ENCODE peak calls at places on chromosomes 12 and 14, in eight cellular contexts. One of them, this sample, is unnamed.

GRCh38 chr14:68897559-68898160 is 81.4 kb downstream of the ACTN1 start:
- DNase-seq in left ventricle myocardium inferior: no peak
- DNase-seq in cardiac fibroblast: no peak
- DNase-seq in cardiac muscle cell: no peak
- DNase-seq in activated CD8-positive, alpha-beta memory T cell treated with anti-CD3 and anti-CD28 coated beads for 24 hours: no peak
- DNase-seq in T-helper 17 cell: no peak
- DNase-seq in Right ventricle myocardium superior: no peak
- DNase-seq in ELR: no peak
- DNase-seq in this sample: peak; percentile 62

GRCh38 chr12:42180990-42181611 is 36.4 kb upstream of the GXYLT1 start:
- DNase-seq in left ventricle myocardium inferior: no peak
- DNase-seq in cardiac fibroblast: peak; percentile 46
- DNase-seq in cardiac muscle cell: peak; percentile 62
- DNase-seq in activated CD8-positive, alpha-beta memory T cell treated with anti-CD3 and anti-CD28 coated beads for 24 hours: no peak
- DNase-seq in T-helper 17 cell: no peak
- DNase-seq in Right ventricle myocardium superior: no peak
- DNase-seq in ELR: no peak
- DNase-seq in this sample: no peak

GRCh38 chr12:3453947-3454675 is 36.9 kb upstream of the PRMT8 start:
- DNase-seq in left ventricle myocardium inferior: no peak
- DNase-seq in cardiac fibroblast: peak; percentile 41
- DNase-seq in cardiac muscle cell: peak; percentile 41
- DNase-seq in activated CD8-positive, alpha-beta memory T cell treated with anti-CD3 and anti-CD28 coated beads for 24 hours: no peak
- DNase-seq in T-helper 17 cell: no peak
- DNase-seq in Right ventricle myocardium superior: no peak
- DNase-seq in ELR: peak; percentile 94
- DNase-seq in this sample: no peak

GRCh38 chr12:1833596-1834028 is 13.2 kb downstream of the LRTM2 start:
- DNase-seq in left ventricle myocardium inferior: no peak
- DNase-seq in cardiac fibroblast: no peak
- DNase-seq in cardiac muscle cell: no peak
- DNase-seq in activated CD8-positive, alpha-beta memory T cell treated with anti-CD3 and anti-CD28 coated beads for 24 hours: no peak
- DNase-seq in T-helper 17 cell: no peak
- DNase-seq in Right ventricle myocardium superior: peak; percentile 13
- DNase-seq in ELR: no peak
- DNase-seq in this sample: peak; percentile 54

GRCh38 chr12:10715491-10715890 is 7.6 kb downstream of the YBX3 start:
- DNase-seq in left ventricle myocardium inferior: no peak
- DNase-seq in cardiac fibroblast: no peak
- DNase-seq in cardiac muscle cell: no peak
- DNase-seq in activated CD8-positive, alpha-beta memory T cell treated with anti-CD3 and anti-CD28 coated beads for 24 hours: no peak
- DNase-seq in T-helper 17 cell: no peak
- DNase-seq in Right ventricle myocardium superior: no peak
- DNase-seq in ELR: no peak
- DNase-seq in this sample: no peak

GRCh38 chr12:120091371-120092090 is 25.0 kb downstream of the RAB35 start:
- DNase-seq in left ventricle myocardium inferior: no peak
- DNase-seq in cardiac fibroblast: no peak
- DNase-seq in cardiac muscle cell: peak; percentile 27
- DNase-seq in activated CD8-positive, alpha-beta memory T cell treated with anti-CD3 and anti-CD28 coated beads for 24 hours: no peak
- DNase-seq in T-helper 17 cell: no peak
- DNase-seq in Right ventricle myocardium superior: peak; percentile 39
- DNase-seq in ELR: no peak
- DNase-seq in this sample: peak; percentile 77

GRCh38 chr12:58920102-58920955 is at the start of gene LRIG3:
- DNase-seq in left ventricle myocardium inferior: peak; percentile 90
- DNase-seq in cardiac fibroblast: peak; percentile 89
- DNase-seq in cardiac muscle cell: peak; percentile 94
- DNase-seq in activated CD8-positive, alpha-beta memory T cell treated with anti-CD3 and anti-CD28 coated beads for 24 hours: no peak
- DNase-seq in T-helper 17 cell: no peak
- DNase-seq in Right ventricle myocardium superior: peak; percentile 94
- DNase-seq in ELR: peak; percentile 91
- DNase-seq in this sample: peak; percentile 96

GRCh38 chr14:53226553-53226952 is 73.4 kb upstream of the DDHD1 start:
- DNase-seq in left ventricle myocardium inferior: peak; percentile 25
- DNase-seq in cardiac fibroblast: peak; percentile 86
- DNase-seq in cardiac muscle cell: peak; percentile 85
- DNase-seq in activated CD8-positive, alpha-beta memory T cell treated with anti-CD3 and anti-CD28 coated beads for 24 hours: no peak
- DNase-seq in T-helper 17 cell: no peak
- DNase-seq in Right ventricle myocardium superior: no peak
- DNase-seq in ELR: no peak
- DNase-seq in this sample: no peak

GRCh38 chr14:85444685-85445084 is 85.3 kb upstream of the FLRT2 start:
- DNase-seq in left ventricle myocardium inferior: no peak
- DNase-seq in cardiac fibroblast: peak; percentile 27
- DNase-seq in cardiac muscle cell: peak; percentile 77
- DNase-seq in activated CD8-positive, alpha-beta memory T cell treated with anti-CD3 and anti-CD28 coated beads for 24 hours: no peak
- DNase-seq in T-helper 17 cell: no peak
- DNase-seq in Right ventricle myocardium superior: no peak
- DNase-seq in ELR: no peak
- DNase-seq in this sample: no peak

GRCh38 chr14:34837801-34838322 is 37.3 kb downstream of the BAZ1A start:
- DNase-seq in left ventricle myocardium inferior: no peak
- DNase-seq in cardiac fibroblast: peak; percentile 34
- DNase-seq in cardiac muscle cell: no peak
- DNase-seq in activated CD8-positive, alpha-beta memory T cell treated with anti-CD3 and anti-CD28 coated beads for 24 hours: no peak
- DNase-seq in T-helper 17 cell: no peak
- DNase-seq in Right ventricle myocardium superior: no peak
- DNase-seq in ELR: no peak
- DNase-seq in this sample: no peak

GRCh38 chr14:102138935-102139247 is 806 bp upstream of the WDR20 start:
- DNase-seq in left ventricle myocardium inferior: no peak
- DNase-seq in cardiac fibroblast: no peak
- DNase-seq in cardiac muscle cell: peak; percentile 13
- DNase-seq in activated CD8-positive, alpha-beta memory T cell treated with anti-CD3 and anti-CD28 coated beads for 24 hours: no peak
- DNase-seq in T-helper 17 cell: no peak
- DNase-seq in Right ventricle myocardium superior: no peak
- DNase-seq in ELR: no peak
- DNase-seq in this sample: no peak

GRCh38 chr12:41140117-41140516 is 48.0 kb upstream of the PDZRN4 start:
- DNase-seq in left ventricle myocardium inferior: no peak
- DNase-seq in cardiac fibroblast: peak; percentile 4
- DNase-seq in cardiac muscle cell: no peak
- DNase-seq in activated CD8-positive, alpha-beta memory T cell treated with anti-CD3 and anti-CD28 coated beads for 24 hours: no peak
- DNase-seq in T-helper 17 cell: no peak
- DNase-seq in Right ventricle myocardium superior: no peak
- DNase-seq in ELR: no peak
- DNase-seq in this sample: no peak

GRCh38 chr14:98513558-98513957 is 758.4 kb downstream of the BCL11B start:
- DNase-seq in left ventricle myocardium inferior: no peak
- DNase-seq in cardiac fibroblast: no peak
- DNase-seq in cardiac muscle cell: no peak
- DNase-seq in activated CD8-positive, alpha-beta memory T cell treated with anti-CD3 and anti-CD28 coated beads for 24 hours: no peak
- DNase-seq in T-helper 17 cell: no peak
- DNase-seq in Right ventricle myocardium superior: no peak
- DNase-seq in ELR: no peak
- DNase-seq in this sample: no peak

GRCh38 chr14:74258705-74259035 is 19.4 kb downstream of the VSX2 start:
- DNase-seq in left ventricle myocardium inferior: no peak
- DNase-seq in cardiac fibroblast: no peak
- DNase-seq in cardiac muscle cell: no peak
- DNase-seq in activated CD8-positive, alpha-beta memory T cell treated with anti-CD3 and anti-CD28 coated beads for 24 hours: no peak
- DNase-seq in T-helper 17 cell: no peak
- DNase-seq in Right ventricle myocardium superior: no peak
- DNase-seq in ELR: no peak
- DNase-seq in this sample: no peak

GRCh38 chr12:50132505-50133135 is 20.6 kb downstream of the COX14 start:
- DNase-seq in left ventricle myocardium inferior: no peak
- DNase-seq in cardiac fibroblast: peak; percentile 78
- DNase-seq in cardiac muscle cell: peak; percentile 71
- DNase-seq in activated CD8-positive, alpha-beta memory T cell treated with anti-CD3 and anti-CD28 coated beads for 24 hours: peak; percentile 53
- DNase-seq in T-helper 17 cell: no peak
- DNase-seq in Right ventricle myocardium superior: no peak
- DNase-seq in ELR: no peak
- DNase-seq in this sample: no peak

GRCh38 chr12:38523920-38524319 is 207.3 kb downstream of the ALG10B start:
- DNase-seq in left ventricle myocardium inferior: no peak
- DNase-seq in cardiac fibroblast: no peak
- DNase-seq in cardiac muscle cell: no peak
- DNase-seq in activated CD8-positive, alpha-beta memory T cell treated with anti-CD3 and anti-CD28 coated beads for 24 hours: no peak
- DNase-seq in T-helper 17 cell: no peak
- DNase-seq in Right ventricle myocardium superior: no peak
- DNase-seq in ELR: no peak
- DNase-seq in this sample: no peak

GRCh38 chr14:95526483-95527391 is 8.1 kb upstream of the GLRX5 start:
- DNase-seq in left ventricle myocardium inferior: no peak
- DNase-seq in cardiac fibroblast: no peak
- DNase-seq in cardiac muscle cell: peak; percentile 67
- DNase-seq in activated CD8-positive, alpha-beta memory T cell treated with anti-CD3 and anti-CD28 coated beads for 24 hours: peak; percentile 52
- DNase-seq in T-helper 17 cell: no peak
- DNase-seq in Right ventricle myocardium superior: no peak
- DNase-seq in ELR: no peak
- DNase-seq in this sample: peak; percentile 53

GRCh38 chr12:70845268-70845667 is 75.3 kb downstream of the PTPRR start:
- DNase-seq in left ventricle myocardium inferior: no peak
- DNase-seq in cardiac fibroblast: no peak
- DNase-seq in cardiac muscle cell: no peak
- DNase-seq in activated CD8-positive, alpha-beta memory T cell treated with anti-CD3 and anti-CD28 coated beads for 24 hours: no peak
- DNase-seq in T-helper 17 cell: no peak
- DNase-seq in Right ventricle myocardium superior: no peak
- DNase-seq in ELR: no peak
- DNase-seq in this sample: no peak

GRCh38 chr12:90112668-90113067 is 404.0 kb upstream of the ATP2B1 start:
- DNase-seq in left ventricle myocardium inferior: no peak
- DNase-seq in cardiac fibroblast: no peak
- DNase-seq in cardiac muscle cell: no peak
- DNase-seq in activated CD8-positive, alpha-beta memory T cell treated with anti-CD3 and anti-CD28 coated beads for 24 hours: no peak
- DNase-seq in T-helper 17 cell: no peak
- DNase-seq in Right ventricle myocardium superior: no peak
- DNase-seq in ELR: no peak
- DNase-seq in this sample: no peak